ENCODE peak calls at places on chromosomes 12 and 14, in six cellular contexts. B is CD4-positive, CD25-positive, alpha-beta regulatory T cell; F is aorta; G is CD8-positive, alpha-beta memory T cell; K is PC-3; T is thoracic aorta. I is an unnamed sample.

GRCh38 chr14:23095196-23096108 is at the start of gene C14orf119:
- DNase-seq in B (peak; percentile 99), F (peak; percentile 100), G (peak; percentile 100), K (peak; percentile 99), T (peak; percentile 100), I (peak; percentile 99)

GRCh38 chr12:2813214-2813554 is 716 bp downstream of the ITFG2 start:
- DNase-seq in B (no peak), F (no peak), G (no peak), K (no peak), T (no peak), I (no peak)

GRCh38 chr12:56119361-56119796 is 1.3 kb downstream of the ZC3H10 start:
- DNase-seq in B (peak; percentile 47), F (peak; percentile 84), G (peak; percentile 43), K (peak; percentile 89), T (peak; percentile 64), I (peak; percentile 63)

GRCh38 chr12:132030367-132031038 is 80.8 kb downstream of the EP400 start:
- DNase-seq in B (no peak), F (no peak), G (no peak), K (peak; percentile 84), T (no peak), I (no peak)

GRCh38 chr12:68933564-68933893 is 558 bp upstream of the CPM start:
- DNase-seq in B (no peak), F (no peak), G (no peak), K (no peak), T (no peak), I (no peak)

GRCh38 chr12:95733156-95733825 is 57.3 kb downstream of the NTN4 start:
- DNase-seq in B (no peak), F (no peak), G (no peak), K (peak; percentile 78), T (no peak), I (no peak)

GRCh38 chr12:28975564-28976340 is 173.3 kb upstream of the FAR2 start:
- DNase-seq in B (no peak), F (no peak), G (no peak), K (peak; percentile 57), T (no peak), I (no peak)

GRCh38 chr14:101870273-101870939 is 94.0 kb upstream of the DYNC1H1 start:
- DNase-seq in B (no peak), F (no peak), G (no peak), K (no peak), T (no peak), I (no peak)

GRCh38 chr12:123973552-123974341 is 732 bp downstream of the ZNF664 start:
- DNase-seq in B (peak; percentile 7), F (peak; percentile 64), G (peak; percentile 5), K (peak; percentile 53), T (no peak), I (peak; percentile 17)

GRCh38 chr12:108508243-108508642 is 6.8 kb upstream of the FICD start:
- DNase-seq in B (no peak), F (no peak), G (no peak), K (peak; percentile 86), T (no peak), I (no peak)

GRCh38 chr14:35248476-35248788 is 43.8 kb upstream of the PSMA6 start:
- DNase-seq in B (no peak), F (no peak), G (no peak), K (no peak), T (no peak), I (no peak)

GRCh38 chr12:63848450-63848849 is 4.0 kb downstream of the SRGAP1 start:
- DNase-seq in B (no peak), F (no peak), G (no peak), K (no peak), T (no peak), I (no peak)

GRCh38 chr14:88863167-88863566 is 38.7 kb downstream of the TTC8 start:
- DNase-seq in B (no peak), F (no peak), G (no peak), K (no peak), T (no peak), I (no peak)

GRCh38 chr12:42475055-42475454 is 114.5 kb downstream of the PRICKLE1 start:
- DNase-seq in B (no peak), F (no peak), G (no peak), K (no peak), T (no peak), I (no peak)

GRCh38 chr12:25496098-25496587 is 56.9 kb downstream of the LMNTD1 start:
- DNase-seq in B (no peak), F (no peak), G (no peak), K (no peak), T (no peak), I (peak; percentile 26)

GRCh38 chr14:22218729-22219128 is 370.3 kb downstream of the DAD1 start:
- DNase-seq in B (no peak), F (no peak), G (no peak), K (no peak), T (no peak), I (peak; percentile 37)

GRCh38 chr12:109706747-109707469 is 6.7 kb upstream of the FAM222A start:
- DNase-seq in B (no peak), F (no peak), G (no peak), K (no peak), T (no peak), I (no peak)

GRCh38 chr12:51695241-51696010 is 104.4 kb downstream of the SCN8A start:
- DNase-seq in B (no peak), F (no peak), G (no peak), K (no peak), T (no peak), I (no peak)

DNA sequence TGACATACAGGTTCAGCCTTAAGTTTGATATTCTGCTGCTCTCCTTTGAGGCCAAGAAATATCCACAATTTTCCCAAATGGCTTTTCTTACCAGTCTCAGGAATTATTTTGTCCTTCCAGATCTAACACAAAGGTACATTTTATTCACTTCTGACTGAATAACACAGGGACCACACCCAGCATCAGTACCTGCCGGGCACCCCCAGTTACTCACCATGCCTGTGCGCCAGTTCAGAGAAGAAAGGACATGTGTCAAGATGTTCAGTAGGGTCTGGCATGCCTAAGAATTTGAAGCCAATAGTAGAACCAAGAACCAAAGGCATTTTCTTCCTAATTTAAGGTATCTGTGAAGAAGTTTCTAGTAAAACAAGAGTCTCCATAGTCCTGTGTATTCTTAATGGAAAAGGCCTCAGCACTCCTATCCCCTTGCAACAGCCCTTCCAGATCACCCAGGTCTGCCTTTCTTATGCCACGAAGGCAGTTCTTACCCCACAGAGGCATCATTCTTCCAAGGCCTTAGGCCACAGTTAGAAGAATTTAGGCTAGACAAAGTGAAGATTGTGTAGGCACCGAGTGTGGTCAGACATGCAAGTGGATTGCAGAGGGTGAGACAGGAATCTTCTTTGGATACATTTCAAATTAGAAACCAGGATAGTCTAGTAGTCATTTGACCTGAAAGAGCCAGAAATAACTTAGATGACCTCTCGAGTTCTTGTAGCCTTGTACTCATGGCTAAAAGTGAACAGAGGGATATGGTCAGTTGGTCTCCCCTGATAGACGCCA is 140.1 kb upstream of the HIF1A start:
- DNase-seq in B (no peak), F (no peak), G (no peak), K (peak; percentile 54), T (no peak), I (no peak)
- H3K4me1 ChIP-seq in B (peaks cover 8% of the 10 kb centered on the region), F (no peaks in the 10 kb centered on the region), G (peaks cover 18% of the 10 kb centered on the region), K (peaks cover 76% of the 10 kb centered on the region), T (peaks cover 29% of the 10 kb centered on the region), I (peaks cover 21% of the 10 kb centered on the region)

GRCh38 chr14:77599894-77600293 is 16.5 kb downstream of the SPTLC2 start:
- DNase-seq in B (no peak), F (no peak), G (no peak), K (no peak), T (no peak), I (no peak)
- H3K27ac ChIP-seq in B (no peak overlapping the region), F (no peak overlapping the region), G (no peak overlapping the region), K (no peak overlapping the region), T (no peak overlapping the region), I (no peak overlapping the region)

DNA sequence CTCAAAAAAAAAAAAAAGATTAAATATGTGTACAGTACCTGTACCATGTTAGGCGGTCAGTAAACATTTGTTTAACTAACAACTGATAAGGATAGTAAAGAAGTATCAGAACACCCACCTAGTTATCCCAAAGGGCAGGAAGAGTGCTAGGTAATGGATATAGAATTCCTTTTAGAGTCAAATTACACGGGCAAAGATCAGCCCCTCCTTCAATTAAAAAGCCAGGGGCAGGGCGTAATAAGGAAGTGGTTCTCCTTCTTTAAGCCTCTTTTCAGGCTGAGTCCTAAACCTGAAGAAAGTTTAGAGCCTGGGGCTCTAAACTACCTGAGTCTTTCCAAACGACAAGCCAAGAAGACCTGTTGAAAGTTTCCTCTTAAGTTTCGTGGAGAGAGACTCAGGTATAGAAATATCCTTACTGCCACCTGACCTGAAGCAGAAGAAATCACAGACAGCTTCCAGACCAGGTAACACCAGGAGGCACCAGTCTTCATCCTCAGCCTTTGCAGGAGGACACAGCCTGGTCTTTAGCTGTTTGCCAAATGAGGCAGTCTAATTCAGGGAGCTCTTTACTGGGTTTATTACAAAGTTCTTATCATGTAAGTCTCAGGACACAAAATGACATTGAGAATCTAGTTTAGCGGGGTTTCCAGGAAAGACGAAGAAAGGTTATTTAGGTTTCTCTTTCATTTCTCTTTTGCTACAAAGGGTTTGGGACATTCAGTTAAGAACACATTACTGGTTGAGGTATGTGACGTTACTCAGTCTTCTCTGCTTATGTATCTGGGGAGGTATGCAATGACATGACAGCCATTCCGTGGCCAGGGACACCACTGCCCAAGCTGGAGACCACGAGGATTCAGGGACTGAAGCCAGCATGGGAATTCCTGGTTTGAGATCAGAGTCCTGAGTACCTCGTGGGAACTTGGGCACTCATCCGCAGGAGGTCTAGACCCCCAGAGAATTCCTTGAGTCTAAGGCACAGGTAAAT is at the start of gene BCL2L14:
- DNase-seq in B (no peak), F (no peak), G (no peak), K (peak; percentile 30), T (no peak), I (peak; percentile 23)
- H3K27me3 ChIP-seq in B (no peaks in the 10 kb centered on the region), F (no peaks in the 10 kb centered on the region), G (no peaks in the 10 kb centered on the region), K (no peaks in the 10 kb centered on the region), T (no peaks in the 10 kb centered on the region), I (no peaks in the 10 kb centered on the region)

GRCh38 chr12:112517730-112518129 is 99.0 kb downstream of the PTPN11 start:
- DNase-seq in B (no peak), F (no peak), G (no peak), K (no peak), T (no peak), I (no peak)

GRCh38 chr12:112513496-112513895 is 94.7 kb downstream of the PTPN11 start:
- DNase-seq in B (no peak), F (no peak), G (no peak), K (no peak), T (no peak), I (no peak)

GRCh38 chr12:112515868-112516267 is 97.1 kb downstream of the PTPN11 start:
- DNase-seq in B (no peak), F (no peak), G (no peak), K (no peak), T (no peak), I (no peak)

GRCh38 chr12:112514456-112514855 is 95.7 kb downstream of the PTPN11 start:
- DNase-seq in B (no peak), F (no peak), G (no peak), K (no peak), T (no peak), I (no peak)

DNA sequence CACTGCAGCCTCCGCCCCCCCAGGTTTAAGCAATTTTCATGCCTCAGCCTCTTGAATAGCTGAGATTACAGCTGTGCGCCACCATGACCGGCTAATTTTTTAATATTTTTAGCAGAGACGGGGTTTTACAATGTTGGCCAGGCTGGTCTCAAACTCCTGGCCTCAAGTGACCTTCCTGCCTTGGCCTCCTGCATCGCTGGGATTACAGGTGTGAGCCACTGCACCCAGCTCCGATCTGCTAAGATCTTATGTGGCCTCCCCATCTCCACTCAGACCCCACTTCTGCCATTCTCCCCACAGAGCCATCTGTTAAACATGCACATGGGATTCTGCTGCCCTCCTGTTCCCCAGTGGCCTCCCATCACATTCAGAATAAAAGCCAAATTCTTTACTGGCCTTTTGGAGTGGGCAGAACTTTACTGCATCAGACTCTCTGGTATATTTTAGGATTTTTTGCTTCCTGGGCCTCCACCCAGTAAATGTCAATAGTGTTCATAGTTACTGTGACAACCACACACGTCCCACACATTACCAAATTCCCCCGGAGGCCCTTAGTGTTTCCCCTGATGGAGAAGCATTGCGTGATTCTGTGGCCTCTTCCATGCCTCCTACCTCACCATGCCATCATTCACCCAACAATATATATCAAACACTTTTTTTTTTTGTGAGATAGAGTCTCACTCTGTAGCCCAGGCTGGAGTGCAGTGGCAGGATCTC is 96.3 kb downstream of the PTPN11 start:
- DNase-seq in B (no peak), F (no peak), G (no peak), K (no peak), T (no peak), I (no peak)
- H3K4me1 ChIP-seq in B (no peaks in the 10 kb centered on the region), F (no peaks in the 10 kb centered on the region), G (no peaks in the 10 kb centered on the region), K (no peaks in the 10 kb centered on the region), T (no peaks in the 10 kb centered on the region), I (no peaks in the 10 kb centered on the region)